ENCODE peak calls at places on chromosomes 12 and 14, in four cellular contexts. O, A, B and Q are unnamed samples.

GRCh38 chr12:58393152-58393551 is 451.8 kb downstream of the ATP23 start:
- DNase-seq in A (no peak), O (no peak), B (no peak), Q (no peak)

GRCh38 chr14:91466192-91466591 is 43.9 kb downstream of the PPP4R3A start:
- DNase-seq in O (no peak), A (no peak), B (no peak), Q (no peak)

GRCh38 chr14:88937706-88938105 is 113.3 kb downstream of the TTC8 start:
- DNase-seq in O (no peak), A (no peak), B (no peak), Q (no peak)

GRCh38 chr12:29039013-29039412 is 110.1 kb upstream of the FAR2 start:
- DNase-seq in A (peak), O (peak), B (no peak), Q (no peak)

GRCh38 chr12:127548123-127548553 is 718.8 kb upstream of the TMEM132C start:
- DNase-seq in B (no peak), A (no peak), O (peak), Q (no peak)

GRCh38 chr12:51653431-51653830 is 62.4 kb downstream of the SCN8A start:
- DNase-seq in A (no peak), B (no peak), O (peak), Q (no peak)

GRCh38 chr12:2268478-2269286 is 215.9 kb downstream of the CACNA1C start:
- DNase-seq in O (peak), B (no peak), A (no peak), Q (no peak)

GRCh38 chr12:95694148-95694547 is 96.4 kb downstream of the NTN4 start:
- DNase-seq in B (no peak), O (no peak), A (no peak), Q (no peak)

GRCh38 chr14:68722968-68723577 is 69.8 kb downstream of the ZFP36L1 start:
- DNase-seq in A (no peak), O (no peak), B (no peak), Q (no peak)

GRCh38 chr14:56004807-56005579 is 113.2 kb upstream of the PELI2 start:
- DNase-seq in A (no peak), B (peak), O (peak), Q (peak)

GRCh38 chr14:67319142-67319541 is 40.5 kb downstream of the ATP6V1D start:
- DNase-seq in O (peak), B (no peak), A (no peak), Q (no peak)

GRCh38 chr12:111268738-111269572 is 99.9 kb downstream of the PHETA1 start:
- DNase-seq in B (peak), A (peak), O (no peak), Q (no peak)

GRCh38 chr14:91418387-91419043 is 895 bp upstream of the CCDC88C start:
- DNase-seq in O (peak), A (peak), B (peak), Q (peak)

GRCh38 chr14:81414123-81414522 is 14.0 kb upstream of the STON2 start:
- DNase-seq in A (no peak), O (no peak), B (no peak), Q (no peak)

GRCh38 chr12:70507442-70507841 is 129.8 kb downstream of the PTPRB start:
- DNase-seq in O (no peak), A (no peak), B (no peak), Q (peak)

GRCh38 chr14:50531595-50532501 is 521 bp downstream of the MAP4K5 start:
- DNase-seq in O (peak), B (peak), A (peak), Q (peak)

GRCh38 chr12:77916276-77916675 is 85.6 kb downstream of the NAV3 start:
- DNase-seq in B (no peak), A (peak), O (no peak), Q (no peak)
- TF ChIP-seq EZH2 in B (no peak), A (no peak), O (no peak), Q (no peak)

GRCh38 chr14:36508418-36509051 is 11.5 kb downstream of the NKX2-1 start:
- DNase-seq in A (no peak), O (no peak), B (no peak), Q (no peak)
- TF ChIP-seq EZH2 in A (peak), O (peak), B (no peak), Q (peak)

DNA sequence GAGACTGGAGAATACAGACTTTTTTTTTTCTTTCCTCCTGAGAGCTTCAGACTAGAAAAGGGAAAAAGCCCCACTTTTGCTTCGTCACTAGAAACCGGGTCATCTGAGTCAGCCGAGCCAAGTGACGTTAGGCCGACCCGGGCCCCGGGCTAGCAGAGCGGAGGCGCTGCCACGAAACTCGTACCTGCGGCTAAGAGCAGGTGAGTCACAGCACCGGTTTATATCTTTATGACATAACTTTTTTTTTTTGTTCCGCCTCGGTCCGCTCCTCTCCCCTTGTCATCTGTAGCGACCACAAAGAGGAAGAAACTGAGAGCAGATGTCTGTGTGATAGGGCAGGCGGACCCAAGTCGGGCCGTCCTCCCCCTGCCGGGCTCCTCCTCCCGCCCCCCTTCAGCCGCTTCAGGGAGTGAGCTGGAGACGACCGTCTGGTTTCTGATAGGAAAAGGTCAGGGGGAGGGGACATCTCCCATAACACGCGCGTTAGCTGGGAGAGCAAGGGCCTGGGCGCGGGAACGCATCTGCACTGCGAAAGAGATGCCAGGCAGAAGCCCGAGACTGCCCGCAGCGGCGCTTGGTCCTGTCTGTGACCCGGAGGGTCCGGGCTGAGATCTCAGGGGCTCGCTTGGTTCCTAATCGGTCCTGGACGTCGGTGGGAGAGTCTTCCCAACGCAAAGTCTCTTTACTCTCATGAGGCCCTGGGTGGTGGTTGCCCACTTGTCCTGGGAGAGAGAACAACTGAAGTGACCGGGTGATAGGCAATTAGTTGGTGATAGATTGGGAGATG is 573 bp downstream of the TTC6 start:
- DNase-seq in O (no peak), B (no peak), A (no peak), Q (no peak)
- TF ChIP-seq EZH2 in O (peak), B (no peak), A (no peak), Q (peak)

DNA sequence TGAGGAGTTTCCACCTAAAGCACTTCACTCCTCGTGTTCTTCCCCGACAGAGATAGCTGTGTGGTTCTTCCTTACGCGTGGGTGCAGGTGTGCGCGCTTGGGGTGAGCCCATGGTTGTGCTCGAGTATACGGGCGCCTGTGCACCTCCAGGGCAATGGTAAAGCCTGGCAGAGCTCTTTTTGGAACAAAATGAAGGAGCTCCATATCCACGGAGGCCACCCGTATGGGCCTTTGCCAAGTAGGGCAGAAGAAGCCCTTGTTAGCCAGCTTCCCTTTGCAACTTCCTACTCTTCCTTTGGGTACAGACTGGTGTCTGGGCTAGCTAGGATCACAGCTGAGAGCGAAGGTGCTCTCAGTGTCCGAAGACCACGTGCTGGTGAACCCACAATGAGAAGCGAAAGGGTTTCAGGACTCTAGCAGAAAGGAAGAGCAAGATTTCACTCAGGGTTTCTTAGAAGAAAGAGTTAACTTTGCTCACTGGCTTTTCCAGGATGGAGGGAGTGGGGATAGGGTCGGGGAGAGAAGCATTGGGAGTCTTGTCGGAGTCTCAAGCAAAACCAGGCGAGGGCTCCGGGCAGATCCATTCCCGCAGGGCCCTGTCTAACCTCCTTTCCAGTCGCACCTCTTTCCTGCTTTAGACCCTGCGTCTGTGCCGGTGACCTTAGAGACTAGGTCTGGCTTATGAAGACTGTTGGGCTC is 977 bp upstream of the LRFN5 start:
- DNase-seq in O (peak), B (no peak), A (peak), Q (no peak)
- TF ChIP-seq EZH2 in O (no peak), B (no peak), A (no peak), Q (peak)

GRCh38 chr14:102544034-102544744 is 34.6 kb upstream of the ANKRD9 start:
- DNase-seq in A (no peak), B (no peak), O (no peak), Q (no peak)
- TF ChIP-seq EZH2 in A (no peak), B (no peak), O (peak), Q (no peak)

DNA sequence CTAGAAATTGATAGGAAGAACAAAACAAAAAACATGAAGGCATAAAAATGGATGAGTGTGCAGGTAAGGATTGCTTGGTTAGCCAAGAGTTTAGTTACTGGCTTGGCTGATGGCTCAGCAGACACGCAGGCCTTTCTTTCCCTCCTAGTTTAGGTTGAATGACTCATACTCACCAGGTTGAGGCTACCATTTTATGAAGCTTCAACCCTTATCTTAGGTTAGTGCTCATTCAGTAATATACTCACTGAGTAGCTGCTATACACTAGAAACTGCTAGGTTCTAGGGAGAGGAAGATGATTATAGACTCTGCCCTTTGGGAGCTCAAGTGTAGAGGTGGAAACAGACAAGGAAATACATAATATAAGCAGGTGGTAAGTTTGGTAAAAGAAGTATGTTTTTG is 6.0 kb downstream of the P3H3 start:
- DNase-seq in B (no peak), O (no peak), A (no peak), Q (no peak)
- TF ChIP-seq EZH2 in B (no peak), O (no peak), A (no peak), Q (no peak)